ENCODE peak calls at places on chromosome 2, in eight cellular contexts. Y is GM12865, F is HCT116, C is coronary artery, K is astrocyte of the cerebellum, S is psoas muscle, V is heart left ventricle, N is A549. J is an unnamed sample.

GRCh38 chr2:65666156-65666725 is 233.8 kb upstream of the SPRED2 start:
- DNase-seq in Y (peak), F (no peak), C (no peak), K (no peak), S (no peak), V (no peak), N (no peak), J (peak)

GRCh38 chr2:214019229-214019972 is 391.5 kb upstream of the VWC2L start:
- DNase-seq in Y (no peak), F (peak), C (no peak), K (peak), S (peak), V (no peak), N (peak), J (peak)

GRCh38 chr2:39024833-39025232 is 96.0 kb downstream of the SOS1 start:
- DNase-seq in Y (no peak), F (peak), C (no peak), K (no peak), S (no peak), V (no peak), N (peak), J (no peak)

GRCh38 chr2:237437566-237437965 is 23.6 kb upstream of the COL6A3 start:
- DNase-seq in Y (no peak), F (no peak), C (no peak), K (no peak), S (no peak), V (no peak), N (no peak), J (no peak)

GRCh38 chr2:205930209-205930608 is 155.8 kb downstream of the INO80D start:
- DNase-seq in Y (no peak), F (no peak), C (no peak), K (no peak), S (no peak), V (no peak), N (no peak), J (no peak)

GRCh38 chr2:196481323-196481695 is 158.2 kb upstream of the CCDC150 start:
- DNase-seq in Y (peak), F (no peak), C (no peak), K (peak), S (no peak), V (no peak), N (no peak), J (no peak)

GRCh38 chr2:241218131-241219029 is 29.9 kb downstream of the ANO7 start:
- DNase-seq in Y (peak), F (no peak), C (no peak), K (no peak), S (peak), V (peak), N (peak), J (peak)

GRCh38 chr2:120149406-120149805 is 73.8 kb downstream of the TMEM185B start:
- DNase-seq in Y (no peak), F (no peak), C (no peak), K (no peak), S (no peak), V (no peak), N (no peak), J (no peak)

GRCh38 chr2:75031171-75031570 is 72.7 kb downstream of the POLE4 start:
- DNase-seq in Y (no peak), F (no peak), C (no peak), K (no peak), S (no peak), V (no peak), N (no peak), J (no peak)

GRCh38 chr2:234003972-234004617 is 46.4 kb upstream of the SPP2 start:
- DNase-seq in Y (no peak), F (peak), C (no peak), K (peak), S (peak), V (no peak), N (peak), J (peak)

GRCh38 chr2:114089636-114090325 is 199.9 kb downstream of the ACTR3 start:
- DNase-seq in Y (no peak), F (no peak), C (no peak), K (no peak), S (no peak), V (no peak), N (no peak), J (no peak)

GRCh38 chr2:133986076-133986837 is 267.6 kb upstream of the MGAT5 start:
- DNase-seq in Y (no peak), F (no peak), C (no peak), K (no peak), S (no peak), V (peak), N (no peak), J (peak)

GRCh38 chr2:64908406-64908805 is 80.8 kb upstream of the SLC1A4 start:
- DNase-seq in Y (no peak), F (no peak), C (no peak), K (no peak), S (no peak), V (no peak), N (no peak), J (no peak)

GRCh38 chr2:98972582-98973167 is 36.6 kb upstream of the CRACDL start:
- DNase-seq in Y (no peak), F (no peak), C (no peak), K (no peak), S (no peak), V (no peak), N (no peak), J (no peak)

GRCh38 chr2:236366406-236366805 is 102.2 kb upstream of the ASB18 start:
- DNase-seq in Y (peak), F (no peak), C (no peak), K (no peak), S (no peak), V (no peak), N (no peak), J (no peak)

GRCh38 chr2:224865016-224865415 is 148.9 kb upstream of the CCDC195 start:
- DNase-seq in Y (no peak), F (no peak), C (no peak), K (no peak), S (no peak), V (no peak), N (no peak), J (no peak)

GRCh38 chr2:10414000-10414451 is 34.1 kb downstream of the ODC1 start:
- DNase-seq in Y (peak), F (no peak), C (no peak), K (no peak), S (no peak), V (no peak), N (no peak), J (peak)

GRCh38 chr2:28567076-28567471 is 71.2 kb downstream of the PLB1 start:
- DNase-seq in Y (peak), F (no peak), C (no peak), K (no peak), S (no peak), V (peak), N (peak), J (peak)

GRCh38 chr2:138720035-138720589 is 60.1 kb downstream of the NXPH2 start:
- DNase-seq in Y (no peak), F (no peak), C (no peak), K (no peak), S (no peak), V (no peak), N (no peak), J (no peak)

GRCh38 chr2:233807215-233807865 is 29.2 kb downstream of the MROH2A start:
- DNase-seq in Y (no peak), F (no peak), C (peak), K (no peak), S (no peak), V (peak), N (no peak), J (peak)

GRCh38 chr2:225937625-225938024 is 538.1 kb downstream of the NYAP2 start:
- DNase-seq in Y (no peak), F (no peak), C (no peak), K (peak), S (no peak), V (no peak), N (no peak), J (no peak)

GRCh38 chr2:98486374-98486981 is 41.8 kb downstream of the INPP4A start:
- DNase-seq in Y (no peak), F (no peak), C (no peak), K (no peak), S (no peak), V (no peak), N (no peak), J (no peak)

GRCh38 chr2:71826299-71826698 is 321.4 kb downstream of the CYP26B1 start:
- DNase-seq in Y (no peak), F (no peak), C (no peak), K (no peak), S (no peak), V (no peak), N (no peak), J (no peak)

GRCh38 chr2:28108143-28108542 is 217.6 kb downstream of the BABAM2 start:
- DNase-seq in Y (no peak), F (no peak), C (no peak), K (no peak), S (no peak), V (no peak), N (no peak), J (no peak)

GRCh38 chr2:144519934-144520717 is at the start of gene ZEB2:
- DNase-seq in Y (peak), F (peak), C (peak), K (peak), S (peak), V (peak), N (peak), J (peak)

GRCh38 chr2:71336802-71337201 is 5.2 kb downstream of the ZNF638 start:
- DNase-seq in Y (no peak), F (no peak), C (no peak), K (no peak), S (no peak), V (no peak), N (no peak), J (no peak)

GRCh38 chr2:62456721-62457539 is 49.1 kb downstream of the TMEM17 start:
- DNase-seq in Y (peak), F (no peak), C (peak), K (no peak), S (peak), V (peak), N (peak), J (peak)

GRCh38 chr2:37342636-37343211 is 1.7 kb upstream of the QPCT start:
- DNase-seq in Y (no peak), F (no peak), C (no peak), K (no peak), S (no peak), V (no peak), N (no peak), J (no peak)

GRCh38 chr2:29463181-29463900 is 348.1 kb downstream of the CLIP4 start:
- DNase-seq in Y (no peak), F (no peak), C (no peak), K (peak), S (no peak), V (no peak), N (no peak), J (no peak)

GRCh38 chr2:53265900-53266299 is 501.7 kb upstream of the CHAC2 start:
- DNase-seq in Y (no peak), F (no peak), C (no peak), K (no peak), S (no peak), V (no peak), N (no peak), J (no peak)

GRCh38 chr2:200416878-200417277 is 93.0 kb downstream of the KCTD18 start:
- DNase-seq in Y (no peak), F (no peak), C (no peak), K (no peak), S (no peak), V (no peak), N (no peak), J (no peak)

GRCh38 chr2:241649414-241649813 is 11.9 kb downstream of the ATG4B start:
- DNase-seq in Y (no peak), F (no peak), C (no peak), K (no peak), S (no peak), V (no peak), N (no peak), J (no peak)

GRCh38 chr2:172977330-172978052 is 98.2 kb upstream of the MAP3K20 start:
- DNase-seq in Y (no peak), F (no peak), C (no peak), K (no peak), S (no peak), V (no peak), N (peak), J (no peak)

GRCh38 chr2:12070581-12070980 is 324.1 kb downstream of the LPIN1 start:
- DNase-seq in Y (peak), F (no peak), C (no peak), K (no peak), S (no peak), V (no peak), N (no peak), J (no peak)

GRCh38 chr2:64548795-64549194 is 24.7 kb downstream of the AFTPH start:
- DNase-seq in Y (no peak), F (no peak), C (no peak), K (no peak), S (no peak), V (no peak), N (no peak), J (no peak)

GRCh38 chr2:104443137-104443536 is 410.8 kb upstream of the POU3F3 start:
- DNase-seq in Y (no peak), F (no peak), C (no peak), K (no peak), S (no peak), V (no peak), N (no peak), J (no peak)

GRCh38 chr2:197878792-197879191 is 74.4 kb downstream of the PLCL1 start:
- DNase-seq in Y (no peak), F (no peak), C (no peak), K (no peak), S (no peak), V (no peak), N (no peak), J (no peak)

GRCh38 chr2:11675423-11676112 is 5.6 kb upstream of the NTSR2 start:
- DNase-seq in Y (no peak), F (no peak), C (peak), K (no peak), S (no peak), V (no peak), N (no peak), J (no peak)

GRCh38 chr2:33108483-33109443 is 162.0 kb downstream of the LTBP1 start:
- DNase-seq in Y (no peak), F (no peak), C (no peak), K (no peak), S (no peak), V (no peak), N (peak), J (no peak)

GRCh38 chr2:95277246-95277906 is 3.1 kb downstream of the PROM2 start:
- DNase-seq in Y (peak), F (peak), C (no peak), K (no peak), S (peak), V (no peak), N (no peak), J (no peak)
- TF ChIP-seq CTCF in Y (no peak), F (peak), C (no peak), K (no peak), S (no peak), V (no peak), N (no peak), J (no peak)

GRCh38 chr2:180910831-180911665 is 69.4 kb upstream of the UBE2E3 start:
- DNase-seq in Y (no peak), F (no peak), C (no peak), K (no peak), S (no peak), V (no peak), N (no peak), J (no peak)
- TF ChIP-seq CTCF in Y (no peak), F (no peak), C (no peak), K (no peak), S (no peak), V (no peak), N (no peak), J (no peak)

GRCh38 chr2:95299961-95300360 is 2.8 kb downstream of the KCNIP3 start:
- DNase-seq in Y (no peak), F (no peak), C (no peak), K (no peak), S (no peak), V (no peak), N (no peak), J (no peak)

GRCh38 chr2:95301876-95302641 is 4.9 kb downstream of the KCNIP3 start:
- DNase-seq in Y (no peak), F (no peak), C (no peak), K (no peak), S (no peak), V (no peak), N (no peak), J (no peak)

GRCh38 chr2:95300391-95300938 is 3.3 kb downstream of the KCNIP3 start:
- DNase-seq in Y (peak), F (no peak), C (no peak), K (no peak), S (no peak), V (no peak), N (no peak), J (no peak)

GRCh38 chr2:95303191-95303914 is 6.2 kb downstream of the KCNIP3 start:
- DNase-seq in Y (no peak), F (no peak), C (no peak), K (no peak), S (no peak), V (no peak), N (no peak), J (no peak)

GRCh38 chr2:95301186-95301585 is 4.0 kb downstream of the KCNIP3 start:
- DNase-seq in Y (no peak), F (no peak), C (no peak), K (no peak), S (no peak), V (no peak), N (no peak), J (no peak)
- TF ChIP-seq CTCF in Y (no peak), F (no peak), C (no peak), K (no peak), S (no peak), V (no peak), N (no peak), J (no peak)

DNA sequence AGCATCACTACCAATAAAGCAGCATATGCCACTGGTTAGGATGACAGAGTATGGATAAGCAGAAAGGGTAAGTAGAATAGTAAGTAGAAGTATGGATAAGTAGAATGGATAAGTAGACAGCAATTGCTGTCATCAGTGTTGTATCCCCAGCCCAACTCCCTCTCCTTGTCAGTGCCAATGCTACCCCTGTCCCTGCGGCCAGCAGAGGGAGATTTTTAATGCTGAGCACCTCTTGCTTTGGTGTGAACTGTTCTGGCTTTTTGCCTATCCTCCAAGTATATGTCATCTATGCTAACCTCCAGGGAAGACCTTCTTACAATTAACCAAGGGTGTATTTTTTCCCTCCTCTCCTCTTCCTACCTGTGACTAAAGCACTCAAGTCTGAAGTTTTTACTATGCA is 136.7 kb upstream of the SPHKAP start:
- DNase-seq in Y (peak), F (peak), C (no peak), K (no peak), S (no peak), V (peak), N (peak), J (peak)
- TF ChIP-seq CTCF in Y (peak), F (peak), C (no peak), K (peak), S (peak), V (peak), N (peak), J (peak)

DNA sequence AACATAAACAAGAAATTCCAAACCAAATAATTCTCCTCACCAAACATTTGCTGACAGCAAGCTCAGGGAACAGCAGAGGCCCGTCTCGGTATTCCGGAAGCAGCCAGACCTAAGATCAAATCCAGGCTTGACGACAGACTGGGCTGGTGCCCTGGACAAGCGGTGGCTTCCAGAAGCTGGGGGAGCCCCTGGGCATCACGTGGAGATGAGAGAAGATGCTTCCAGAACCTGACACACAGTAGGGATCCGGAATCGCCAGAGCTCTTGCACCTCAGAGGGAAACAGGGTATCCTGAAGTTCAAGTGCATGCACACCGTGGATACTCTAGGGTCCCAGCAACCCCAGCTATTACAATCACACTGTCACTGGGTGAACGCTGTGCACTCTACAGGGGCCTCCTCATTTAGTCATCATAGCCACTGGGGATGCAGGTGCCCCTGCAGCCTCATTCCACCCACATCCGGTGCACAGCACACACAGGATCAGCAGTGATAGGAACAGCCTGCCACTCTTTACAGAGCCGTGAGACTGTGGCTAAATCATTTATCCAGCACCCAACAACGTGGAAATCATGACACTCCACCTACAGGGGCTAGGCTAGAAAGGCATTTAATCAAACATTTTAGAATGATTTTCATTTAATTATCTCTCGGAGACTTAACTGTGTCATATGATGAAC is 102.6 kb downstream of the HDAC4 start:
- DNase-seq in Y (no peak), F (no peak), C (no peak), K (no peak), S (peak), V (peak), N (no peak), J (no peak)
- TF ChIP-seq CTCF in Y (no peak), F (no peak), C (no peak), K (no peak), S (no peak), V (no peak), N (no peak), J (no peak)